ENCODE peak calls at places on chromosomes 6 and 20, in nine cellular contexts. G, W, C, H, L, D, R, Q and S are unnamed samples.
A peak's percentile ranks its signal among the peaks of the same experiment; 100 is the strongest.

GRCh38 chr6:27280540-27281000 is 31.5 kb downstream of the POM121L2 start:
- DNase-seq in G (peak; percentile 65), W (no peak), C (no peak), H (no peak), L (no peak), D (no peak), R (no peak), Q (no peak), S (peak; percentile 69)

GRCh38 chr6:4403828-4404227 is 268.5 kb upstream of the ECI2 start:
- DNase-seq in G (no peak), W (no peak), C (no peak), H (no peak), L (no peak), D (no peak), R (no peak), Q (no peak), S (no peak)

GRCh38 chr6:14260839-14261238 is 143.3 kb downstream of the CD83 start:
- DNase-seq in G (no peak), W (no peak), C (no peak), H (no peak), L (no peak), D (no peak), R (no peak), Q (no peak), S (no peak)

GRCh38 chr20:43655937-43656336 is 11.0 kb upstream of the MYBL2 start:
- DNase-seq in G (no peak), W (no peak), C (no peak), H (no peak), L (no peak), D (no peak), R (no peak), Q (no peak), S (no peak)

GRCh38 chr6:14889172-14889571 is 356.7 kb upstream of the JARID2 start:
- DNase-seq in G (no peak), W (no peak), C (peak; percentile 81), H (no peak), L (no peak), D (no peak), R (no peak), Q (no peak), S (no peak)

GRCh38 chr6:105014448-105014847 is 57.5 kb downstream of the LIN28B start:
- DNase-seq in G (peak; percentile 76), W (no peak), C (no peak), H (no peak), L (no peak), D (no peak), R (no peak), Q (no peak), S (no peak)

GRCh38 chr20:24738981-24739633 is 210.0 kb upstream of the CST7 start:
- DNase-seq in G (no peak), W (no peak), C (no peak), H (no peak), L (no peak), D (no peak), R (no peak), Q (no peak), S (no peak)

GRCh38 chr6:142009647-142010046 is 123.1 kb upstream of the GJE1 start:
- DNase-seq in G (no peak), W (no peak), C (peak; percentile 10), H (no peak), L (no peak), D (no peak), R (no peak), Q (no peak), S (no peak)

GRCh38 chr20:5884465-5885335 is 65.6 kb downstream of the TRMT6 start:
- DNase-seq in G (no peak), W (no peak), C (no peak), H (no peak), L (no peak), D (no peak), R (no peak), Q (no peak), S (no peak)

GRCh38 chr6:52389626-52390360 is 27.8 kb downstream of the PAQR8 start:
- DNase-seq in G (no peak), W (no peak), C (peak; percentile 91), H (no peak), L (peak; percentile 24), D (no peak), R (peak; percentile 37), Q (peak; percentile 86), S (no peak)

GRCh38 chr6:3822747-3823445 is 26.3 kb upstream of the FAM50B start:
- DNase-seq in G (no peak), W (no peak), C (peak; percentile 84), H (peak; percentile 64), L (no peak), D (no peak), R (no peak), Q (no peak), S (no peak)

GRCh38 chr6:50832912-50833311 is 14.2 kb downstream of the TFAP2B start:
- DNase-seq in G (no peak), W (no peak), C (no peak), H (no peak), L (no peak), D (no peak), R (no peak), Q (no peak), S (no peak)

GRCh38 chr6:13427838-13428527 is 59.4 kb downstream of the GFOD1 start:
- DNase-seq in G (peak; percentile 72), W (no peak), C (no peak), H (no peak), L (peak; percentile 72), D (no peak), R (peak; percentile 53), Q (no peak), S (no peak)

GRCh38 chr20:15036938-15037337 is 699.5 kb upstream of the FLRT3 start:
- DNase-seq in G (no peak), W (no peak), C (no peak), H (no peak), L (no peak), D (no peak), R (no peak), Q (no peak), S (no peak)

GRCh38 chr6:134240664-134241431 is 77.1 kb downstream of the SGK1 start:
- DNase-seq in G (no peak), W (no peak), C (no peak), H (peak; percentile 51), L (peak; percentile 34), D (peak; percentile 80), R (peak; percentile 78), Q (peak; percentile 34), S (no peak)

GRCh38 chr20:3612795-3613560 is 50.2 kb downstream of the GFRA4 start:
- DNase-seq in G (no peak), W (no peak), C (peak; percentile 13), H (no peak), L (no peak), D (no peak), R (no peak), Q (no peak), S (no peak)

GRCh38 chr20:57685134-57685851 is 24.5 kb downstream of the PMEPA1 start:
- DNase-seq in G (no peak), W (no peak), C (no peak), H (no peak), L (peak; percentile 28), D (no peak), R (no peak), Q (no peak), S (no peak)
- H3K4me1 ChIP-seq in G (peaks cover 57% of the 10 kb centered on the region), W (peaks cover 33% of the 10 kb centered on the region), C (peaks cover 37% of the 10 kb centered on the region), H (peaks cover 12% of the 10 kb centered on the region), L (peaks cover 83% of the 10 kb centered on the region), D (peaks cover 71% of the 10 kb centered on the region), R (peaks cover 17% of the 10 kb centered on the region), Q (peaks cover 18% of the 10 kb centered on the region), S (no peaks in the 10 kb centered on the region)

DNA sequence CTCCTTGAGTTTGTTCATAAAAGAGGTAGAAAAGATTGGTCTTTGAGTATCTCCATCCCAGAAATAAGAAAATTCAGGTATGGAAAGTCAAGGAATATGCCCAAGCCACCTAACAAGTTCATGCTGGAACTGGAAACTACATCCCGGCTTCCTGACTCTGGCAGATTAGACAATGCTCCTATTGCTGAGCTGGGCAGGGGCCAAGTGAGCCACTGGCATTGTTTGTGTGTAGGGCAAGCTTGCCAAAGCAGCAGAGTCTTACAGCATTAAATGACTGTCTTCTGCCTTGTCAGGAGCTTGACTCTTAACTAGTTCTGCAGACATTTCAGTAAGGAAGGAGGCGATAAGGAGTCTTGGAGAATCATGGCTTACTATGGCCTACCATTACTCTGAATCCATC is 30.0 kb downstream of the PRDM1 start:
- DNase-seq in G (no peak), W (no peak), C (peak; percentile 62), H (peak; percentile 91), L (no peak), D (no peak), R (no peak), Q (no peak), S (no peak)
- H3K4me3 ChIP-seq in G (no peak overlapping the region), W (no peak overlapping the region), C (no peak overlapping the region), H (no peak overlapping the region), L (no peak overlapping the region), D (no peak overlapping the region), R (no peak overlapping the region), Q (no peak overlapping the region), S (no peak overlapping the region)

GRCh38 chr6:136784910-136785746 is 7.1 kb downstream of the MAP3K5 start:
- DNase-seq in G (no peak), W (no peak), C (no peak), H (no peak), L (peak; percentile 63), D (peak; percentile 78), R (peak; percentile 16), Q (no peak), S (no peak)

GRCh38 chr6:136790411-136791295 is 1.6 kb downstream of the MAP3K5 start:
- DNase-seq in G (no peak), W (no peak), C (no peak), H (no peak), L (no peak), D (no peak), R (no peak), Q (no peak), S (no peak)

GRCh38 chr6:136786708-136787107 is 5.6 kb downstream of the MAP3K5 start:
- DNase-seq in G (no peak), W (no peak), C (no peak), H (no peak), L (no peak), D (no peak), R (no peak), Q (no peak), S (no peak)

GRCh38 chr6:136788069-136788902 is 4.0 kb downstream of the MAP3K5 start:
- DNase-seq in G (no peak), W (no peak), C (peak; percentile 58), H (no peak), L (no peak), D (no peak), R (no peak), Q (no peak), S (peak; percentile 44)

DNA sequence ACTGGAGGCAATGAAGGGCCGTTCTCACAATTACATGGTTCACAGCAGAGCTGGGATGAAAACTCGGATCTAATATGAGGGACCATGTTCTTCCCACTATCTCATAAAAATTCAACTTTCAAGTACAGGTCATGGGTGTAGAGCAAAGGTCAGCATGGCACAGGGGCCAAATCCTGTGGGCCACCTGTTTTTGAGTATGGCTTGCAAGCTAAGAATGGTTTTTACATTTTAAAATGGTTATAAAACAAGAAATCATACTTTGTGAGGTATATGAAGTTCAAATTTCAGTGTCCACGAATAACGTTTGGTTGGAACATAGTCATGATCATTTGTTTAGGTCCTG is 4.6 kb downstream of the MAP3K5 start:
- DNase-seq in G (no peak), W (no peak), C (no peak), H (no peak), L (no peak), D (no peak), R (no peak), Q (no peak), S (no peak)
- H3K4me1 ChIP-seq in G (peaks cover 6% of the 10 kb centered on the region), W (peaks cover 1% of the 10 kb centered on the region), C (peaks cover 26% of the 10 kb centered on the region), H (peaks cover 1% of the 10 kb centered on the region), L (peaks cover 63% of the 10 kb centered on the region), D (peaks cover 15% of the 10 kb centered on the region), R (peaks cover 70% of the 10 kb centered on the region), Q (peaks cover 11% of the 10 kb centered on the region), S (peaks cover 24% of the 10 kb centered on the region)

GRCh38 chr6:56550307-56550706 is 92.4 kb downstream of the DST start:
- DNase-seq in G (no peak), W (no peak), C (no peak), H (no peak), L (no peak), D (no peak), R (no peak), Q (no peak), S (no peak)
- H3K4me3 ChIP-seq in G (no peak overlapping the region), W (no peak overlapping the region), C (no peak overlapping the region), H (peak overlapping the region; percentile 14), L (no peak overlapping the region), D (no peak overlapping the region), R (no peak overlapping the region), Q (no peak overlapping the region), S (no peak overlapping the region)